ENCODE peak calls at places on chromosomes 12 and 14, in nine cellular contexts. O, Y, M, S, V, A, I, F and T are unnamed samples.

GRCh38 chr12:106541201-106541600 is 41.6 kb upstream of the RFX4 start:
- DNase-seq in V (no peak), F (no peak), M (no peak), A (no peak), O (no peak), I (no peak), Y (no peak), S (no peak), T (no peak)

GRCh38 chr14:95564060-95564459 is 29.2 kb downstream of the GLRX5 start:
- DNase-seq in S (peak), M (peak), A (no peak), O (no peak), V (no peak), I (no peak), F (no peak), Y (peak), T (no peak)

GRCh38 chr14:69092840-69093422 is 60.0 kb downstream of the DCAF5 start:
- DNase-seq in A (no peak), Y (no peak), M (no peak), F (no peak), V (no peak), O (no peak), I (no peak), S (no peak), T (no peak)

GRCh38 chr12:22312336-22312735 is 22.2 kb downstream of the ST8SIA1 start:
- DNase-seq in O (no peak), V (no peak), M (peak), A (no peak), Y (peak), F (peak), S (no peak), I (peak), T (no peak)

GRCh38 chr14:51776102-51776894 is 84.1 kb upstream of the GNG2 start:
- DNase-seq in F (peak), Y (peak), S (peak), I (peak), A (peak), V (peak), M (peak), O (peak), T (peak)

GRCh38 chr12:14948672-14949071 is 10.3 kb upstream of the ERP27 start:
- DNase-seq in V (peak), I (peak), Y (peak), S (no peak), M (peak), A (peak), O (peak), F (no peak), T (peak)

GRCh38 chr12:42507589-42507988 is 82.0 kb downstream of the PRICKLE1 start:
- DNase-seq in F (no peak), I (no peak), M (no peak), Y (no peak), V (no peak), S (no peak), A (no peak), O (no peak), T (no peak)

GRCh38 chr12:69998011-69998410 is 173.0 kb downstream of the MYRFL start:
- DNase-seq in O (no peak), I (no peak), M (no peak), V (no peak), Y (no peak), F (no peak), S (no peak), A (no peak), T (no peak)

GRCh38 chr12:18631339-18631738 is 106.5 kb downstream of the PLCZ1 start:
- DNase-seq in V (no peak), M (no peak), O (no peak), I (no peak), F (no peak), S (no peak), Y (no peak), A (no peak), T (no peak)

GRCh38 chr14:33279865-33280264 is 341.2 kb downstream of the NPAS3 start:
- DNase-seq in A (no peak), V (no peak), I (no peak), F (no peak), Y (no peak), M (no peak), O (no peak), S (no peak), T (no peak)

GRCh38 chr12:45299132-45299692 is 83.3 kb downstream of the ANO6 start:
- DNase-seq in M (peak), Y (peak), I (peak), F (peak), V (no peak), A (no peak), S (no peak), O (no peak), T (no peak)

GRCh38 chr14:87196436-87196835 is 796.5 kb downstream of the GALC start:
- DNase-seq in Y (no peak), V (no peak), S (no peak), F (no peak), O (no peak), A (no peak), I (no peak), M (no peak), T (no peak)

GRCh38 chr14:47194051-47194450 is 481.4 kb downstream of the MDGA2 start:
- DNase-seq in O (no peak), Y (peak), S (no peak), F (no peak), V (no peak), M (peak), A (no peak), I (peak), T (no peak)

GRCh38 chr12:131129839-131130238 is 176.1 kb downstream of the ADGRD1 start:
- DNase-seq in Y (no peak), M (no peak), I (no peak), A (no peak), F (no peak), O (no peak), S (peak), V (no peak), T (no peak)

GRCh38 chr14:69845050-69845581 is 34.1 kb upstream of the SMOC1 start:
- DNase-seq in A (no peak), Y (no peak), I (no peak), S (no peak), F (no peak), V (no peak), M (no peak), O (no peak), T (no peak)

GRCh38 chr12:57616383-57617101 is 5.3 kb downstream of the ARHGEF25 start:
- DNase-seq in V (no peak), Y (peak), S (no peak), O (no peak), F (no peak), A (peak), I (peak), M (peak), T (no peak)

GRCh38 chr12:53300187-53300586 is 692 bp downstream of the MYG1 start:
- DNase-seq in V (peak), S (no peak), M (peak), Y (peak), O (no peak), F (no peak), A (no peak), I (no peak), T (no peak)

GRCh38 chr14:102517412-102518062 is 8.0 kb upstream of the ANKRD9 start:
- DNase-seq in A (no peak), V (no peak), Y (no peak), S (no peak), O (no peak), I (no peak), M (no peak), F (no peak), T (no peak)

GRCh38 chr12:67433393-67434175 is 164.4 kb downstream of the CAND1 start:
- DNase-seq in I (peak), F (no peak), A (no peak), V (no peak), M (no peak), S (no peak), Y (no peak), O (no peak), T (no peak)

GRCh38 chr12:110266980-110267620 is 13.9 kb upstream of the ATP2A2 start:
- DNase-seq in M (peak), O (no peak), V (no peak), Y (peak), A (peak), I (peak), S (peak), F (no peak), T (no peak)

GRCh38 chr12:27549801-27550652 is 26.0 kb downstream of the PPFIBP1 start:
- DNase-seq in I (peak), V (peak), Y (peak), M (peak), F (peak), S (peak), A (peak), O (no peak), T (peak)

GRCh38 chr12:94942663-94943062 is 60.8 kb downstream of the NDUFA12 start:
- DNase-seq in F (no peak), S (no peak), O (no peak), I (no peak), M (no peak), A (no peak), V (no peak), Y (no peak), T (no peak)

GRCh38 chr14:91872517-91873470 is 5.5 kb upstream of the TC2N start:
- DNase-seq in Y (peak), M (peak), V (peak), O (no peak), F (peak), I (peak), S (no peak), A (peak), T (peak)

GRCh38 chr14:103480595-103480994 is 42.0 kb downstream of the CKB start:
- DNase-seq in S (no peak), A (no peak), M (no peak), V (no peak), I (no peak), F (no peak), O (peak), Y (no peak), T (no peak)

GRCh38 chr14:38261620-38262019 is 5.7 kb upstream of the CLEC14A start:
- DNase-seq in M (no peak), V (no peak), F (no peak), S (no peak), O (no peak), Y (peak), I (no peak), A (no peak), T (no peak)

GRCh38 chr14:63228221-63228620 is 24.0 kb downstream of the RHOJ start:
- DNase-seq in Y (peak), V (no peak), S (no peak), A (no peak), O (no peak), F (no peak), M (peak), I (no peak), T (no peak)

GRCh38 chr12:105104762-105105161 is 2.8 kb upstream of the WASHC4 start:
- DNase-seq in V (no peak), F (no peak), A (no peak), O (no peak), Y (no peak), S (no peak), I (no peak), M (no peak), T (no peak)

GRCh38 chr12:104630230-104630670 is 173.5 kb downstream of the CHST11 start:
- DNase-seq in O (no peak), F (no peak), S (no peak), Y (no peak), I (no peak), A (no peak), V (no peak), M (no peak), T (no peak)

GRCh38 chr12:46212108-46212982 is 56.5 kb downstream of the SLC38A1 start:
- DNase-seq in S (no peak), O (no peak), A (no peak), F (no peak), V (no peak), I (no peak), Y (no peak), M (no peak), T (no peak)

GRCh38 chr14:20429801-20430669 is 5.9 kb downstream of the KLHL33 start:
- DNase-seq in S (no peak), A (no peak), Y (no peak), I (no peak), M (no peak), F (peak), V (no peak), O (no peak), T (no peak)

GRCh38 chr12:109714141-109714912 is 702 bp downstream of the FAM222A start:
- DNase-seq in O (no peak), M (peak), A (peak), V (no peak), Y (peak), F (peak), I (no peak), S (peak), T (no peak)

GRCh38 chr14:34059037-34059924 is 108.4 kb upstream of the EGLN3 start:
- DNase-seq in A (no peak), F (no peak), V (no peak), I (no peak), M (no peak), S (no peak), Y (no peak), O (no peak), T (no peak)

DNA sequence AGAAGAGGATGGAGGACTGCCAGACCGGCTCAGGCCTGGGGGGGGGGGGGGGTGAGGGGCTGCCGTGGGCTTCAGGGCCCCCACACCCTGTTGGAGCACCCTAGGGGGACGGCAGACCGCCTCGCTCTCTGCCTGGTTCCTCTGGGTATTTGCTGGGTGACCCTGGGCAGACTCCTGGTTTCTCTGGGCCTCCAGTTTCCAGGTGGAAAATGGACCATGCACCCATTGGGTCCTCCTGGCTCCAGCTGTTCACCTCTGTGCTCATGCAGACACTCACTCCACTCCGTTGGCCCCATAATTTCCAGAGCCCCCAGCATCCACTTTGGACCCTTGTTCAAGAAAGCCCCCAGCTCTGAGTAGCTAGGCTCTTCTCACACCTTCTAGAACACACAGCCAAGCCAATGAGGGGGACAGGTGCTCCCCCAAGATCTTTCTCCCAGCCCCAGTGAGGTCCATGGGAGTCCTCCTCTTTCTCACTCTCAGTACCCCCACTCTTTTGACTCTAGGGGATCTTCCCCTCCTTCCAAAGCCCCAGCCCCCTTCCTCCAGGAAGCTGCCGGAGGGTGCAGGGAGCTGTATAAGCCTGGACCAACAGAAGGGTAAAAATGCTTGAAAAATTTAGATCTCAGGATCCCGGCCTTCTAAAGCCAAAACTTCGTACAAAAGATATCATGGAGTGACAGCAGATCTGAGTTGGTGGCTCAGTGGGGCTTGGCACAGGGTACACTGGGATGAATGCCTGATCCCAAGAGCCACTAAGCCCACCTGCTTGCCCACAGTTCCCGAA is 174.8 kb upstream of the RTL1 start:
- DNase-seq in S (peak), I (no peak), A (no peak), M (no peak), V (no peak), Y (no peak), O (no peak), F (no peak), T (no peak)
- TF ChIP-seq CTCF in S (no peak), I (no peak), A (no peak), M (no peak), V (no peak), Y (no peak), O (no peak), F (no peak), T (no peak)

GRCh38 chr14:80570930-80571298 is 359.6 kb upstream of the DIO2 start:
- DNase-seq in M (no peak), A (no peak), I (no peak), Y (no peak), O (no peak), V (no peak), S (no peak), F (no peak), T (no peak)

GRCh38 chr14:80564051-80564450 is 352.7 kb upstream of the DIO2 start:
- DNase-seq in Y (no peak), I (peak), F (no peak), S (no peak), O (no peak), V (no peak), M (no peak), A (no peak), T (no peak)

GRCh38 chr14:80565001-80565400 is 353.7 kb upstream of the DIO2 start:
- DNase-seq in I (no peak), Y (no peak), S (no peak), O (no peak), A (no peak), F (no peak), V (no peak), M (no peak), T (no peak)

GRCh38 chr14:80572666-80573065 is 361.4 kb upstream of the DIO2 start:
- DNase-seq in F (no peak), M (no peak), A (no peak), O (no peak), I (no peak), S (no peak), V (no peak), Y (no peak), T (no peak)

GRCh38 chr14:80567905-80568512 is 356.7 kb upstream of the DIO2 start:
- DNase-seq in I (peak), F (no peak), O (no peak), A (no peak), V (peak), M (no peak), Y (no peak), S (no peak), T (peak)
- H3K4me3 ChIP-seq in I (no peak), F (no peak), O (no peak), A (no peak), V (no peak), M (no peak), Y (no peak), S (no peak), T (no peak)

DNA sequence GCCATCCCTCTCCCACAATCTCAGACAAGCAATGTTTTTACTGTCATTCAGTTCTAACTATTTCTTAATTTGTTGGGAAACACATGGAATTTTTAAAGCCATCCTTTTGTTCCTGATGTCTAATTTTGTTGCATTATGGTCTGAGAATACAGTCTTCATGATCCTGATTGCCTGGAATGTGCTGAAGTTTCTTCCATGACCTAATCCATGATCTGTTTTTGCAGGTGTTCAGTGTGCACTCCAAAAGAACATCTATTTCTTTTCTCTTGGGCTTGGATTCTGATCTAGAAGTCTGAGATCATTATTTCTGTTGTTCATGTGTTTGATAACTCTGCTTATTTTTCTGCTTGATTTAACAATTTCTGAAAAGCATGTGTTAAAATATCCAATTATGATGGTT is 43.2 kb upstream of the PHC1 start:
- DNase-seq in M (no peak), I (no peak), F (no peak), A (no peak), S (no peak), Y (no peak), V (no peak), O (no peak), T (no peak)
- TF ChIP-seq CTCF in M (no peak), I (no peak), F (no peak), A (no peak), S (no peak), Y (no peak), V (no peak), O (no peak), T (no peak)

DNA sequence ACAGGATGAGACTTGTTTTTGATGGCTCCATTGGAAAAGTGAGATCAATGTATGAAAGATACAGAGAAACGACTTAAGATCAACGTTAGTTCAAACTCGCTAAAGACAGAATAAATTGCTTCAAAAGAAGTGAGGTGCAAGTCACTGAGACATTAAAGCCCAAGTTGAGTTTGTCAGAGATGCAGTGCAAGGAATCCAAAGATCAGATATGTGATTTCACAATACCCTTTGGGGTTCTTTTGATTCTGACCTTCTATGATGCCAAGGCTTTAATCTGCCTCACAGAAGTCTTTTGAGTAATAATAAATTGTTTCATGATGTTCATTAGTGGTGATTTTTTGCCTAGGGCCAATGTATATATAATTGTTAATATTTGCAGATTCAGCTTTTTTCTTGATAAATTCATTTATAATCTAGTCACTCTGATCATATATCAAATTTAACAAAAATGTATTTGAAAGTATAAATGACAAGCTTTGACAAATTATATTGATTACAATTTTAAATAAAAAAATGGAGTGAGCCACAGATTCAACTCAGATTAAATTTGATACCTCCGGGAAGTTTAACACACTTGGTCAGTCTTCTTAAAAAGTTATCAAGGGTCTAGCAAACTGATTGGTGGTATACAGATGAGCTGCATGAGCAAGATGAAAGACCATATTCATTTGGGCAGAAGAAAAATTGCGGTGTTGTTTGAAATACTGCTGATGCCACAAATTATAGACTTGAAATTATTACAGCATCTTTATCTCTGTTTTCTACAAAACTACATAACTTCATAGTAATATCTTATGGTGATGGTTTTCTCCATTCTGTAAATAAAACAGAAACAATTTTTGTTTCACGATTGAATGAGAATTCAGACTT is 144.8 kb upstream of the FAR2 start:
- DNase-seq in Y (no peak), I (no peak), S (no peak), A (no peak), O (no peak), F (no peak), V (no peak), M (no peak), T (no peak)
- H3K4me3 ChIP-seq in Y (no peak), I (no peak), S (no peak), A (no peak), O (no peak), F (no peak), V (no peak), M (no peak), T (no peak)

GRCh38 chr14:62162998-62163589 is 400.9 kb downstream of the SNAPC1 start:
- DNase-seq in I (peak), M (peak), O (peak), V (no peak), A (no peak), Y (peak), S (no peak), F (peak), T (peak)
- TF ChIP-seq CTCF in I (peak), M (peak), O (peak), V (peak), A (peak), Y (peak), S (peak), F (peak), T (peak)

GRCh38 chr12:113093409-113094101 is 37.0 kb downstream of the DTX1 start:
- DNase-seq in V (no peak), Y (no peak), M (no peak), O (no peak), I (no peak), A (no peak), F (no peak), S (no peak), T (no peak)
- H3K4me3 ChIP-seq in V (no peak), Y (no peak), M (no peak), O (no peak), I (no peak), A (no peak), F (no peak), S (no peak), T (no peak)

GRCh38 chr14:73785834-73786631 is 65.6 kb upstream of the PTGR2 start:
- DNase-seq in I (peak), S (peak), Y (peak), F (peak), V (peak), M (peak), O (no peak), A (peak), T (peak)
- TF ChIP-seq CTCF in I (peak), S (peak), Y (peak), F (no peak), V (peak), M (peak), O (peak), A (no peak), T (no peak)

GRCh38 chr12:96033549-96034389 is 1.6 kb downstream of the LTA4H start:
- DNase-seq in F (no peak), Y (no peak), A (no peak), O (no peak), I (peak), V (no peak), S (no peak), M (no peak), T (no peak)
- H3K4me3 ChIP-seq in F (no peak), Y (peak), A (peak), O (peak), I (peak), V (peak), S (no peak), M (no peak), T (peak)